ENCODE peak calls at places on chromosome 21, in ten cellular contexts. One of them, this sample, is unnamed.

GRCh38 chr21:33332143-33332542 is 7.4 kb downstream of the IFNAR1 start:
- DNase-seq in neural crest cell: no peak
- DNase-seq in AG09319: no peak
- DNase-seq in AG10803: no peak
- DNase-seq in stimulated activated CD4-positive, alpha-beta T cell treated with anti-CD3 and anti-CD28 coated beads, Interleukin-1b, Interleukin-23, amount 100 ng/mL, for 24 hours: no peak
- DNase-seq in SJSA1: no peak
- DNase-seq in mucosa of gallbladder: no peak
- DNase-seq in COLO829: no peak
- DNase-seq in GM03348: no peak
- DNase-seq in GM20000: peak
- DNase-seq in this sample: no peak

GRCh38 chr21:29237110-29238051 is 61.3 kb upstream of the BACH1 start:
- DNase-seq in AG09319: no peak
- DNase-seq in neural crest cell: no peak
- DNase-seq in GM03348: peak
- DNase-seq in mucosa of gallbladder: no peak
- DNase-seq in GM20000: peak
- DNase-seq in stimulated activated CD4-positive, alpha-beta T cell treated with anti-CD3 and anti-CD28 coated beads, Interleukin-1b, Interleukin-23, amount 100 ng/mL, for 24 hours: no peak
- DNase-seq in COLO829: no peak
- DNase-seq in SJSA1: no peak
- DNase-seq in AG10803: peak
- DNase-seq in this sample: no peak

GRCh38 chr21:28818663-28819278 is 173.9 kb downstream of the LTN1 start:
- DNase-seq in neural crest cell: no peak
- DNase-seq in GM03348: peak
- DNase-seq in COLO829: no peak
- DNase-seq in AG10803: peak
- DNase-seq in SJSA1: no peak
- DNase-seq in mucosa of gallbladder: no peak
- DNase-seq in AG09319: peak
- DNase-seq in GM20000: no peak
- DNase-seq in stimulated activated CD4-positive, alpha-beta T cell treated with anti-CD3 and anti-CD28 coated beads, Interleukin-1b, Interleukin-23, amount 100 ng/mL, for 24 hours: no peak
- DNase-seq in this sample: peak

GRCh38 chr21:16751705-16752104 is 761.1 kb upstream of the CXADR start:
- DNase-seq in GM20000: no peak
- DNase-seq in AG09319: no peak
- DNase-seq in neural crest cell: no peak
- DNase-seq in COLO829: no peak
- DNase-seq in AG10803: no peak
- DNase-seq in SJSA1: no peak
- DNase-seq in GM03348: no peak
- DNase-seq in mucosa of gallbladder: no peak
- DNase-seq in stimulated activated CD4-positive, alpha-beta T cell treated with anti-CD3 and anti-CD28 coated beads, Interleukin-1b, Interleukin-23, amount 100 ng/mL, for 24 hours: no peak
- DNase-seq in this sample: no peak

GRCh38 chr21:39363607-39364555 is 15.0 kb upstream of the HMGN1 start:
- DNase-seq in GM20000: no peak
- DNase-seq in GM03348: no peak
- DNase-seq in COLO829: no peak
- DNase-seq in SJSA1: no peak
- DNase-seq in AG09319: no peak
- DNase-seq in AG10803: no peak
- DNase-seq in mucosa of gallbladder: no peak
- DNase-seq in neural crest cell: no peak
- DNase-seq in stimulated activated CD4-positive, alpha-beta T cell treated with anti-CD3 and anti-CD28 coated beads, Interleukin-1b, Interleukin-23, amount 100 ng/mL, for 24 hours: no peak
- DNase-seq in this sample: peak

GRCh38 chr21:41689289-41689583 is 77.6 kb downstream of the RIPK4 start:
- DNase-seq in AG09319: no peak
- DNase-seq in COLO829: no peak
- DNase-seq in stimulated activated CD4-positive, alpha-beta T cell treated with anti-CD3 and anti-CD28 coated beads, Interleukin-1b, Interleukin-23, amount 100 ng/mL, for 24 hours: no peak
- DNase-seq in AG10803: no peak
- DNase-seq in GM03348: no peak
- DNase-seq in mucosa of gallbladder: no peak
- DNase-seq in neural crest cell: no peak
- DNase-seq in SJSA1: no peak
- DNase-seq in GM20000: no peak
- DNase-seq in this sample: no peak

GRCh38 chr21:33152228-33153130 is 77.3 kb upstream of the IFNAR2 start:
- DNase-seq in GM20000: no peak
- DNase-seq in COLO829: no peak
- DNase-seq in neural crest cell: peak
- DNase-seq in GM03348: no peak
- DNase-seq in AG10803: no peak
- DNase-seq in stimulated activated CD4-positive, alpha-beta T cell treated with anti-CD3 and anti-CD28 coated beads, Interleukin-1b, Interleukin-23, amount 100 ng/mL, for 24 hours: no peak
- DNase-seq in mucosa of gallbladder: no peak
- DNase-seq in SJSA1: no peak
- DNase-seq in AG09319: no peak
- DNase-seq in this sample: no peak

GRCh38 chr21:44304846-44305245 is 5.0 kb downstream of the PFKL start:
- DNase-seq in neural crest cell: peak
- DNase-seq in AG09319: no peak
- DNase-seq in mucosa of gallbladder: peak
- DNase-seq in stimulated activated CD4-positive, alpha-beta T cell treated with anti-CD3 and anti-CD28 coated beads, Interleukin-1b, Interleukin-23, amount 100 ng/mL, for 24 hours: peak
- DNase-seq in COLO829: peak
- DNase-seq in GM20000: peak
- DNase-seq in SJSA1: peak
- DNase-seq in AG10803: peak
- DNase-seq in GM03348: peak
- DNase-seq in this sample: no peak

GRCh38 chr21:41952568-41953248 is 1.1 kb downstream of the C2CD2 start:
- DNase-seq in GM20000: peak
- DNase-seq in GM03348: no peak
- DNase-seq in stimulated activated CD4-positive, alpha-beta T cell treated with anti-CD3 and anti-CD28 coated beads, Interleukin-1b, Interleukin-23, amount 100 ng/mL, for 24 hours: no peak
- DNase-seq in COLO829: no peak
- DNase-seq in AG10803: peak
- DNase-seq in neural crest cell: no peak
- DNase-seq in SJSA1: no peak
- DNase-seq in mucosa of gallbladder: no peak
- DNase-seq in AG09319: no peak
- DNase-seq in this sample: no peak

GRCh38 chr21:36044056-36044455 is 16.3 kb downstream of the SETD4 start:
- DNase-seq in SJSA1: no peak
- DNase-seq in GM03348: no peak
- DNase-seq in GM20000: no peak
- DNase-seq in neural crest cell: no peak
- DNase-seq in AG10803: no peak
- DNase-seq in mucosa of gallbladder: no peak
- DNase-seq in AG09319: no peak
- DNase-seq in COLO829: no peak
- DNase-seq in stimulated activated CD4-positive, alpha-beta T cell treated with anti-CD3 and anti-CD28 coated beads, Interleukin-1b, Interleukin-23, amount 100 ng/mL, for 24 hours: no peak
- DNase-seq in this sample: no peak

GRCh38 chr21:38567577-38568360 is 69.5 kb upstream of the ERG start:
- DNase-seq in GM20000: no peak
- DNase-seq in AG10803: peak
- DNase-seq in AG09319: peak
- DNase-seq in mucosa of gallbladder: no peak
- DNase-seq in GM03348: peak
- DNase-seq in SJSA1: peak
- DNase-seq in stimulated activated CD4-positive, alpha-beta T cell treated with anti-CD3 and anti-CD28 coated beads, Interleukin-1b, Interleukin-23, amount 100 ng/mL, for 24 hours: no peak
- DNase-seq in neural crest cell: no peak
- DNase-seq in COLO829: peak
- DNase-seq in this sample: peak

GRCh38 chr21:38170705-38171682 is 85.8 kb upstream of the KCNJ15 start:
- DNase-seq in GM03348: peak
- DNase-seq in AG09319: no peak
- DNase-seq in AG10803: no peak
- DNase-seq in GM20000: no peak
- DNase-seq in COLO829: no peak
- DNase-seq in neural crest cell: no peak
- DNase-seq in stimulated activated CD4-positive, alpha-beta T cell treated with anti-CD3 and anti-CD28 coated beads, Interleukin-1b, Interleukin-23, amount 100 ng/mL, for 24 hours: no peak
- DNase-seq in SJSA1: no peak
- DNase-seq in mucosa of gallbladder: no peak
- DNase-seq in this sample: peak

GRCh38 chr21:36710729-36711048 is 11.8 kb downstream of the SIM2 start:
- DNase-seq in mucosa of gallbladder: no peak
- DNase-seq in GM20000: no peak
- DNase-seq in stimulated activated CD4-positive, alpha-beta T cell treated with anti-CD3 and anti-CD28 coated beads, Interleukin-1b, Interleukin-23, amount 100 ng/mL, for 24 hours: no peak
- DNase-seq in COLO829: no peak
- DNase-seq in GM03348: no peak
- DNase-seq in SJSA1: no peak
- DNase-seq in AG09319: no peak
- DNase-seq in neural crest cell: no peak
- DNase-seq in AG10803: no peak
- DNase-seq in this sample: no peak

GRCh38 chr21:33451634-33452071 is 28.1 kb downstream of the TMEM50B start:
- DNase-seq in stimulated activated CD4-positive, alpha-beta T cell treated with anti-CD3 and anti-CD28 coated beads, Interleukin-1b, Interleukin-23, amount 100 ng/mL, for 24 hours: no peak
- DNase-seq in neural crest cell: no peak
- DNase-seq in SJSA1: no peak
- DNase-seq in AG09319: no peak
- DNase-seq in GM03348: no peak
- DNase-seq in COLO829: no peak
- DNase-seq in mucosa of gallbladder: no peak
- DNase-seq in GM20000: no peak
- DNase-seq in AG10803: peak
- DNase-seq in this sample: peak

GRCh38 chr21:40047211-40047610 is 180.0 kb downstream of the PCP4 start:
- DNase-seq in GM20000: no peak
- DNase-seq in SJSA1: no peak
- DNase-seq in mucosa of gallbladder: no peak
- DNase-seq in AG10803: no peak
- DNase-seq in COLO829: no peak
- DNase-seq in AG09319: no peak
- DNase-seq in GM03348: no peak
- DNase-seq in neural crest cell: no peak
- DNase-seq in stimulated activated CD4-positive, alpha-beta T cell treated with anti-CD3 and anti-CD28 coated beads, Interleukin-1b, Interleukin-23, amount 100 ng/mL, for 24 hours: no peak
- DNase-seq in this sample: no peak

GRCh38 chr21:37455504-37455911 is 88.9 kb downstream of the DYRK1A start:
- DNase-seq in SJSA1: no peak
- DNase-seq in neural crest cell: no peak
- DNase-seq in AG10803: no peak
- DNase-seq in stimulated activated CD4-positive, alpha-beta T cell treated with anti-CD3 and anti-CD28 coated beads, Interleukin-1b, Interleukin-23, amount 100 ng/mL, for 24 hours: no peak
- DNase-seq in mucosa of gallbladder: no peak
- DNase-seq in GM03348: no peak
- DNase-seq in COLO829: no peak
- DNase-seq in AG09319: no peak
- DNase-seq in GM20000: no peak
- DNase-seq in this sample: no peak

GRCh38 chr21:36059823-36060158 is 535 bp downstream of the SETD4 start:
- DNase-seq in neural crest cell: no peak
- DNase-seq in SJSA1: peak
- DNase-seq in AG10803: no peak
- DNase-seq in stimulated activated CD4-positive, alpha-beta T cell treated with anti-CD3 and anti-CD28 coated beads, Interleukin-1b, Interleukin-23, amount 100 ng/mL, for 24 hours: no peak
- DNase-seq in GM20000: peak
- DNase-seq in mucosa of gallbladder: no peak
- DNase-seq in AG09319: no peak
- DNase-seq in COLO829: peak
- DNase-seq in GM03348: peak
- DNase-seq in this sample: peak

GRCh38 chr21:43789276-43790052 is at the start of gene RRP1:
- DNase-seq in stimulated activated CD4-positive, alpha-beta T cell treated with anti-CD3 and anti-CD28 coated beads, Interleukin-1b, Interleukin-23, amount 100 ng/mL, for 24 hours: peak
- DNase-seq in AG10803: peak
- DNase-seq in mucosa of gallbladder: peak
- DNase-seq in AG09319: peak
- DNase-seq in COLO829: peak
- DNase-seq in GM20000: peak
- DNase-seq in neural crest cell: peak
- DNase-seq in SJSA1: peak
- DNase-seq in GM03348: peak
- DNase-seq in this sample: peak

GRCh38 chr21:17769049-17769845 is 49.9 kb downstream of the C21orf91 start:
- DNase-seq in AG09319: no peak
- DNase-seq in AG10803: peak
- DNase-seq in stimulated activated CD4-positive, alpha-beta T cell treated with anti-CD3 and anti-CD28 coated beads, Interleukin-1b, Interleukin-23, amount 100 ng/mL, for 24 hours: no peak
- DNase-seq in GM20000: no peak
- DNase-seq in neural crest cell: no peak
- DNase-seq in mucosa of gallbladder: no peak
- DNase-seq in SJSA1: no peak
- DNase-seq in COLO829: no peak
- DNase-seq in GM03348: no peak
- DNase-seq in this sample: no peak